ENCODE peak calls at places on chromosomes 11 and 22, in seven cellular contexts. One of them, this sample, is unnamed.
A peak's percentile ranks its signal among the peaks of the same experiment; 100 is the strongest.

GRCh38 chr11:79374707-79375106 is 66.1 kb downstream of the TENM4 start:
- DNase-seq in sigmoid colon: no peak
- DNase-seq in HCT116: no peak
- DNase-seq in GM12878: no peak
- DNase-seq in suprapubic skin: no peak
- DNase-seq in prostate gland: no peak
- DNase-seq in stomach: no peak
- DNase-seq in this sample: no peak

GRCh38 chr11:44524751-44525171 is 40.7 kb upstream of the CD82 start:
- DNase-seq in sigmoid colon: no peak
- DNase-seq in HCT116: no peak
- DNase-seq in GM12878: no peak
- DNase-seq in suprapubic skin: no peak
- DNase-seq in prostate gland: no peak
- DNase-seq in stomach: no peak
- DNase-seq in this sample: no peak

GRCh38 chr22:36816635-36817428 is at the start of gene PVALB:
- DNase-seq in sigmoid colon: no peak
- DNase-seq in HCT116: no peak
- DNase-seq in GM12878: no peak
- DNase-seq in suprapubic skin: no peak
- DNase-seq in prostate gland: no peak
- DNase-seq in stomach: no peak
- DNase-seq in this sample: no peak

GRCh38 chr11:48005133-48005532 is 24.8 kb downstream of the PTPRJ start:
- DNase-seq in sigmoid colon: no peak
- DNase-seq in HCT116: no peak
- DNase-seq in GM12878: no peak
- DNase-seq in suprapubic skin: no peak
- DNase-seq in prostate gland: no peak
- DNase-seq in stomach: no peak
- DNase-seq in this sample: peak; percentile 15

GRCh38 chr11:128759597-128759996 is 65.7 kb downstream of the FLI1 start:
- DNase-seq in sigmoid colon: no peak
- DNase-seq in HCT116: no peak
- DNase-seq in GM12878: no peak
- DNase-seq in suprapubic skin: no peak
- DNase-seq in prostate gland: no peak
- DNase-seq in stomach: no peak
- DNase-seq in this sample: no peak

GRCh38 chr22:44884968-44885805 is 124.6 kb downstream of the PHF21B start:
- DNase-seq in sigmoid colon: peak; percentile 47
- DNase-seq in HCT116: no peak
- DNase-seq in GM12878: no peak
- DNase-seq in suprapubic skin: peak; percentile 45
- DNase-seq in prostate gland: no peak
- DNase-seq in stomach: no peak
- DNase-seq in this sample: peak; percentile 59

GRCh38 chr22:37284807-37285355 is 2.6 kb downstream of the CYTH4 start:
- DNase-seq in sigmoid colon: peak; percentile 80
- DNase-seq in HCT116: no peak
- DNase-seq in GM12878: peak; percentile 68
- DNase-seq in suprapubic skin: no peak
- DNase-seq in prostate gland: no peak
- DNase-seq in stomach: peak; percentile 40
- DNase-seq in this sample: peak; percentile 94

GRCh38 chr11:1877211-1878133 is 14.2 kb downstream of the PRR33 start:
- DNase-seq in sigmoid colon: peak; percentile 80
- DNase-seq in HCT116: no peak
- DNase-seq in GM12878: no peak
- DNase-seq in suprapubic skin: peak; percentile 85
- DNase-seq in prostate gland: peak; percentile 33
- DNase-seq in stomach: peak; percentile 61
- DNase-seq in this sample: peak; percentile 79

GRCh38 chr22:50699001-50699753 is 26.6 kb downstream of the SHANK3 start:
- DNase-seq in sigmoid colon: peak; percentile 58
- DNase-seq in HCT116: no peak
- DNase-seq in GM12878: no peak
- DNase-seq in suprapubic skin: peak; percentile 45
- DNase-seq in prostate gland: no peak
- DNase-seq in stomach: no peak
- DNase-seq in this sample: peak; percentile 62

GRCh38 chr11:12092714-12093113 is 17.7 kb upstream of the MICAL2 start:
- DNase-seq in sigmoid colon: no peak
- DNase-seq in HCT116: no peak
- DNase-seq in GM12878: no peak
- DNase-seq in suprapubic skin: peak; percentile 43
- DNase-seq in prostate gland: no peak
- DNase-seq in stomach: no peak
- DNase-seq in this sample: no peak

GRCh38 chr11:102981324-102981910 is 25.9 kb upstream of the MMP13 start:
- DNase-seq in sigmoid colon: no peak
- DNase-seq in HCT116: no peak
- DNase-seq in GM12878: no peak
- DNase-seq in suprapubic skin: no peak
- DNase-seq in prostate gland: no peak
- DNase-seq in stomach: no peak
- DNase-seq in this sample: no peak

GRCh38 chr22:46293591-46294260 is 2.9 kb upstream of the GTSE1 start:
- DNase-seq in sigmoid colon: peak; percentile 82
- DNase-seq in HCT116: no peak
- DNase-seq in GM12878: no peak
- DNase-seq in suprapubic skin: no peak
- DNase-seq in prostate gland: no peak
- DNase-seq in stomach: no peak
- DNase-seq in this sample: peak; percentile 84

GRCh38 chr11:32229566-32230240 is 138.8 kb downstream of the RCN1 start:
- DNase-seq in sigmoid colon: no peak
- DNase-seq in HCT116: no peak
- DNase-seq in GM12878: no peak
- DNase-seq in suprapubic skin: no peak
- DNase-seq in prostate gland: no peak
- DNase-seq in stomach: no peak
- DNase-seq in this sample: no peak

GRCh38 chr11:111512296-111513239 is at the start of gene BTG4:
- DNase-seq in sigmoid colon: peak; percentile 51
- DNase-seq in HCT116: no peak
- DNase-seq in GM12878: no peak
- DNase-seq in suprapubic skin: no peak
- DNase-seq in prostate gland: no peak
- DNase-seq in stomach: no peak
- DNase-seq in this sample: no peak

GRCh38 chr11:68683952-68684384 is 376 bp upstream of the GAL start:
- DNase-seq in sigmoid colon: peak; percentile 57
- DNase-seq in HCT116: no peak
- DNase-seq in GM12878: no peak
- DNase-seq in suprapubic skin: no peak
- DNase-seq in prostate gland: no peak
- DNase-seq in stomach: no peak
- DNase-seq in this sample: no peak

GRCh38 chr22:25051983-25052710 is 99.6 kb downstream of the KIAA1671 start:
- DNase-seq in sigmoid colon: no peak
- DNase-seq in HCT116: no peak
- DNase-seq in GM12878: no peak
- DNase-seq in suprapubic skin: no peak
- DNase-seq in prostate gland: no peak
- DNase-seq in stomach: peak; percentile 72
- DNase-seq in this sample: no peak

GRCh38 chr11:112652786-112653390 is 308.3 kb upstream of the NCAM1 start:
- DNase-seq in sigmoid colon: no peak
- DNase-seq in HCT116: no peak
- DNase-seq in GM12878: no peak
- DNase-seq in suprapubic skin: no peak
- DNase-seq in prostate gland: no peak
- DNase-seq in stomach: no peak
- DNase-seq in this sample: no peak

GRCh38 chr11:132142102-132142501 is 771.7 kb downstream of the NTM start:
- DNase-seq in sigmoid colon: no peak
- DNase-seq in HCT116: no peak
- DNase-seq in GM12878: no peak
- DNase-seq in suprapubic skin: no peak
- DNase-seq in prostate gland: no peak
- DNase-seq in stomach: no peak
- DNase-seq in this sample: no peak

GRCh38 chr22:32623943-32624342 is 149.3 kb downstream of the FBXO7 start:
- DNase-seq in sigmoid colon: peak; percentile 90
- DNase-seq in HCT116: no peak
- DNase-seq in GM12878: no peak
- DNase-seq in suprapubic skin: peak; percentile 87
- DNase-seq in prostate gland: peak; percentile 72
- DNase-seq in stomach: peak; percentile 41
- DNase-seq in this sample: no peak

DNA sequence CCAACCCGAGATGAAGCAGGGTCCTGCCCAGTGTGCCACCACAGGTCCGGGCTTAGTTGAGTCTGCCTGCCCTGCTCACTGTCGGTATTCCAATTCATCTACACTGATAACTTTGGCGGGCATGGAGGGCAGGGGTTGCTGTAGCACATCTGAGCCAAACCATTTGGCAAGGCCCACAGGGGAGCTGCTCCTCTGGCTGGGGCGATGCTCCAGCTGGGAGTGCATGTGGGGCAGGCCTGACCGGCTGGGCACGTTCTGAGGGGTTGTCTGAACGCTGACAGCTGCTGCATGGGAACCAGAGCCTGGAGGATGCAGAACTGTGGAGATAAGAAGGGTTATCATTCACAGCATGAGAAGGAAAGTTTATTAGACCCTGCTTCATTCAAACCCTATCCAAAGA is 40.4 kb downstream of the DRG1 start:
- DNase-seq in sigmoid colon: no peak
- DNase-seq in HCT116: no peak
- DNase-seq in GM12878: no peak
- DNase-seq in suprapubic skin: no peak
- DNase-seq in prostate gland: no peak
- DNase-seq in stomach: no peak
- DNase-seq in this sample: no peak
- TF ChIP-seq POLR2AphosphoS5 in sigmoid colon: no peak
- TF ChIP-seq POLR2AphosphoS5 in HCT116: no peak
- TF ChIP-seq POLR2AphosphoS5 in GM12878: no peak
- TF ChIP-seq POLR2AphosphoS5 in suprapubic skin: no peak
- TF ChIP-seq POLR2AphosphoS5 in prostate gland: no peak
- TF ChIP-seq POLR2AphosphoS5 in stomach: no peak
- TF ChIP-seq POLR2AphosphoS5 in this sample: peak; percentile 38

GRCh38 chr22:20522134-20522827 is 14.9 kb downstream of the MED15 start:
- DNase-seq in sigmoid colon: no peak
- DNase-seq in HCT116: no peak
- DNase-seq in GM12878: no peak
- DNase-seq in suprapubic skin: no peak
- DNase-seq in prostate gland: no peak
- DNase-seq in stomach: no peak
- DNase-seq in this sample: no peak
- TF ChIP-seq POLR2A in sigmoid colon: no peak
- TF ChIP-seq POLR2A in HCT116: no peak
- TF ChIP-seq POLR2A in GM12878: no peak
- TF ChIP-seq POLR2A in suprapubic skin: no peak
- TF ChIP-seq POLR2A in prostate gland: no peak
- TF ChIP-seq POLR2A in stomach: no peak
- TF ChIP-seq POLR2A in this sample: no peak

GRCh38 chr22:39298194-39298987 is 21.0 kb downstream of the RPL3 start:
- DNase-seq in sigmoid colon: no peak
- DNase-seq in HCT116: no peak
- DNase-seq in GM12878: no peak
- DNase-seq in suprapubic skin: no peak
- DNase-seq in prostate gland: no peak
- DNase-seq in stomach: no peak
- DNase-seq in this sample: no peak
- H3K27ac ChIP-seq in sigmoid colon: peak overlapping the region; percentile 41
- H3K27ac ChIP-seq in HCT116: peak overlapping the region; percentile 46
- H3K27ac ChIP-seq in GM12878: no peak overlapping the region
- H3K27ac ChIP-seq in suprapubic skin: no peak overlapping the region
- H3K27ac ChIP-seq in prostate gland: peak overlapping the region; percentile 38
- H3K27ac ChIP-seq in stomach: peak overlapping the region; percentile 32
- H3K27ac ChIP-seq in this sample: peak overlapping the region; percentile 25

GRCh38 chr22:35464399-35464798 is 64.5 kb downstream of the MCM5 start:
- DNase-seq in sigmoid colon: no peak
- DNase-seq in HCT116: no peak
- DNase-seq in GM12878: no peak
- DNase-seq in suprapubic skin: no peak
- DNase-seq in prostate gland: no peak
- DNase-seq in stomach: no peak
- DNase-seq in this sample: no peak

GRCh38 chr22:35465109-35465701 is 65.3 kb downstream of the MCM5 start:
- DNase-seq in sigmoid colon: peak; percentile 87
- DNase-seq in HCT116: no peak
- DNase-seq in GM12878: no peak
- DNase-seq in suprapubic skin: no peak
- DNase-seq in prostate gland: no peak
- DNase-seq in stomach: no peak
- DNase-seq in this sample: no peak

GRCh38 chr22:35463231-35463933 is 63.4 kb downstream of the MCM5 start:
- DNase-seq in sigmoid colon: no peak
- DNase-seq in HCT116: no peak
- DNase-seq in GM12878: no peak
- DNase-seq in suprapubic skin: no peak
- DNase-seq in prostate gland: no peak
- DNase-seq in stomach: no peak
- DNase-seq in this sample: no peak

GRCh38 chr22:35470903-35471321 is 69.7 kb upstream of the RASD2 start:
- DNase-seq in sigmoid colon: no peak
- DNase-seq in HCT116: peak; percentile 28
- DNase-seq in GM12878: no peak
- DNase-seq in suprapubic skin: no peak
- DNase-seq in prostate gland: no peak
- DNase-seq in stomach: no peak
- DNase-seq in this sample: no peak

DNA sequence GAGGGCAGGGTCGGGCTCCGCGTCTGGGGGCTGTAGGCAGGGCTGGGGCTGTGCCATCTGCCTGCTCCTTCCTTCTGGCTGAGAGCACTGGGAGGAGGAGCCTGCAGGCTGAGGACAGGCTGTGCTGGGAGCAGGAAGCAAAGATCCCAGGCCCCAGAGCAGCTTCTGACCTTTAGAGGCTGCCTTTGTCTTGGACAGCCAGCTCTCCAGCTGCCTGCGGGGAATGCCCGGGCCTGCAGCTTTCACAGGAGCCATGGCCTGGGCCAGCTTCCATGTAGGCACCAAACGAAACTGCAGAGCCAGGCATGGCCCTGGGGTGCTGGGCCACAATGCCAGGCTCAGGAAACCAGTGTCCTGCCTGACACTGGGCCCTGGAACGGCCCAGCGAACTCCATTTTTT is 67.8 kb downstream of the MCM5 start:
- DNase-seq in sigmoid colon: peak; percentile 93
- DNase-seq in HCT116: no peak
- DNase-seq in GM12878: no peak
- DNase-seq in suprapubic skin: peak; percentile 78
- DNase-seq in prostate gland: peak; percentile 66
- DNase-seq in stomach: peak; percentile 85
- DNase-seq in this sample: peak; percentile 77
- TF ChIP-seq POLR2AphosphoS5 in sigmoid colon: peak; percentile 75
- TF ChIP-seq POLR2AphosphoS5 in HCT116: no peak
- TF ChIP-seq POLR2AphosphoS5 in GM12878: no peak
- TF ChIP-seq POLR2AphosphoS5 in suprapubic skin: no peak
- TF ChIP-seq POLR2AphosphoS5 in prostate gland: peak; percentile 73
- TF ChIP-seq POLR2AphosphoS5 in stomach: peak; percentile 20
- TF ChIP-seq POLR2AphosphoS5 in this sample: peak; percentile 70

This sample was measured in spleen.